ENCODE peak calls at places on chromosomes 12 and 14, in five cellular contexts. W is GM18507; E is transverse colon; Q is HEK293T; A is stimulated activated CD8-positive, alpha-beta memory T cell treated with anti-CD3 and anti-CD28 coated beads, Interleukin-15, amount 100 ng/mL, for 4 hours. Z is an unnamed sample.

GRCh38 chr12:55188974-55189556 is 31.8 kb upstream of the OR10A7 start:
- DNase-seq in W (no peak), E (peak; percentile 12), Q (peak; percentile 35), A (peak; percentile 13), Z (peak; percentile 90)

GRCh38 chr14:90375934-90376333 is 20.9 kb upstream of the CALM1 start:
- DNase-seq in W (no peak), E (no peak), Q (no peak), A (no peak), Z (no peak)

GRCh38 chr12:42617622-42618021 is 28.1 kb upstream of the PRICKLE1 start:
- DNase-seq in W (no peak), E (no peak), Q (no peak), A (no peak), Z (no peak)

GRCh38 chr14:98647754-98648153 is 624.2 kb downstream of the BCL11B start:
- DNase-seq in W (no peak), E (no peak), Q (no peak), A (no peak), Z (no peak)

GRCh38 chr14:68214431-68214830 is 394.9 kb downstream of the RAD51B start:
- DNase-seq in W (no peak), E (no peak), Q (no peak), A (no peak), Z (no peak)

GRCh38 chr12:24015771-24016170 is 66.3 kb upstream of the SOX5 start:
- DNase-seq in W (no peak), E (no peak), Q (no peak), A (no peak), Z (no peak)

GRCh38 chr12:27359578-27360340 is 27.1 kb downstream of the BMAL2 start:
- DNase-seq in W (no peak), E (no peak), Q (no peak), A (no peak), Z (no peak)

GRCh38 chr12:51362747-51363342 is 16.4 kb upstream of the CELA1 start:
- DNase-seq in W (no peak), E (no peak), Q (no peak), A (no peak), Z (no peak)

GRCh38 chr14:63938198-63939005 is 85.6 kb downstream of the SYNE2 start:
- DNase-seq in W (no peak), E (no peak), Q (no peak), A (no peak), Z (no peak)

GRCh38 chr12:130667421-130667960 is 48.6 kb downstream of the RIMBP2 start:
- DNase-seq in W (no peak), E (no peak), Q (no peak), A (no peak), Z (no peak)

GRCh38 chr12:101414533-101415119 is 7.1 kb upstream of the ARL1 start:
- DNase-seq in W (no peak), E (peak; percentile 19), Q (peak; percentile 45), A (no peak), Z (peak; percentile 27)

GRCh38 chr14:66426451-66426850 is 59.7 kb upstream of the CCDC196 start:
- DNase-seq in W (no peak), E (no peak), Q (no peak), A (no peak), Z (no peak)

GRCh38 chr12:68397566-68398158 is 65.5 kb upstream of the MDM1 start:
- DNase-seq in W (no peak), E (no peak), Q (no peak), A (no peak), Z (no peak)

GRCh38 chr14:50070840-50071548 is 45.4 kb downstream of the VCPKMT start:
- DNase-seq in W (no peak), E (no peak), Q (no peak), A (no peak), Z (no peak)

GRCh38 chr12:53427905-53428594 is 4.4 kb downstream of the AMHR2 start:
- DNase-seq in W (no peak), E (no peak), Q (no peak), A (no peak), Z (no peak)

GRCh38 chr12:89971880-89972279 is 263.2 kb upstream of the ATP2B1 start:
- DNase-seq in W (no peak), E (no peak), Q (no peak), A (no peak), Z (no peak)

GRCh38 chr12:2287589-2287988 is 234.8 kb downstream of the CACNA1C start:
- DNase-seq in W (no peak), E (no peak), Q (no peak), A (no peak), Z (no peak)

GRCh38 chr14:70096866-70097265 is 91.9 kb downstream of the SLC8A3 start:
- DNase-seq in W (no peak), E (no peak), Q (peak; percentile 44), A (no peak), Z (peak; percentile 44)

GRCh38 chr12:128928361-128928760 is 75.1 kb downstream of the GLT1D1 start:
- DNase-seq in W (no peak), E (no peak), Q (no peak), A (no peak), Z (no peak)

GRCh38 chr12:91565816-91566215 is 383.2 kb upstream of the DCN start:
- DNase-seq in W (no peak), E (no peak), Q (no peak), A (no peak), Z (no peak)

GRCh38 chr14:20808084-20808483 is 5.4 kb upstream of the RNASE1 start:
- DNase-seq in W (no peak), E (no peak), Q (no peak), A (no peak), Z (no peak)

GRCh38 chr12:1517007-1517406 is 77.4 kb downstream of the FBXL14 start:
- DNase-seq in W (no peak), E (no peak), Q (peak; percentile 34), A (no peak), Z (no peak)

GRCh38 chr12:69254046-69254445 is 14.7 kb downstream of the CPSF6 start:
- DNase-seq in W (no peak), E (no peak), Q (peak; percentile 20), A (no peak), Z (peak; percentile 66)

GRCh38 chr12:47317182-47317915 is 237.6 kb upstream of the AMIGO2 start:
- DNase-seq in W (no peak), E (no peak), Q (no peak), A (no peak), Z (no peak)

GRCh38 chr12:52210186-52210924 is 18.5 kb upstream of the KRT80 start:
- DNase-seq in W (no peak), E (no peak), Q (no peak), A (no peak), Z (no peak)

GRCh38 chr14:24880689-24881088 is 169.3 kb downstream of the STXBP6 start:
- DNase-seq in W (no peak), E (no peak), Q (no peak), A (no peak), Z (no peak)

GRCh38 chr12:4996714-4997113 is 47.0 kb upstream of the KCNA5 start:
- DNase-seq in W (no peak), E (no peak), Q (no peak), A (no peak), Z (no peak)

Z was measured in T47D.